ENCODE peak calls at places on chromosomes 13 and 19, in ten cellular contexts. O is brain microvascular endothelial cell; C is fibroblast of villous mesenchyme; U is cardiac muscle cell; Y is CD8-positive, alpha-beta T cell; A is IMR-90; V is fibroblast of the aortic adventitia; E is hepatocyte; J is HL-60; N is foreskin fibroblast. P is an unnamed sample.

GRCh38 chr19:33755314-33756020 is 41.2 kb upstream of the KCTD15 start:
- DNase-seq in O (no peak), C (no peak), U (no peak), Y (no peak), A (no peak), V (no peak), E (no peak), J (no peak), N (no peak), P (no peak)

GRCh38 chr19:24086974-24087595 is at the start of gene ZNF254:
- DNase-seq in O (peak; percentile 97), C (peak; percentile 94), U (peak; percentile 90), Y (peak; percentile 58), A (peak; percentile 95), V (peak; percentile 93), E (peak; percentile 96), J (peak; percentile 60), N (peak; percentile 95), P (peak; percentile 93)

GRCh38 chr19:18478545-18479311 is 40.8 kb upstream of the ISYNA1 start:
- DNase-seq in O (peak; percentile 73), C (peak; percentile 98), U (no peak), Y (no peak), A (peak; percentile 94), V (peak; percentile 87), E (peak; percentile 80), J (peak; percentile 96), N (peak; percentile 92), P (no peak)

GRCh38 chr13:112351825-112352224 is 24.3 kb upstream of the SPACA7 start:
- DNase-seq in O (no peak), C (no peak), U (no peak), Y (no peak), A (no peak), V (no peak), E (no peak), J (no peak), N (no peak), P (no peak)

GRCh38 chr19:10327793-10328192 is 5.5 kb downstream of the RAVER1 start:
- DNase-seq in O (no peak), C (no peak), U (no peak), Y (no peak), A (no peak), V (no peak), E (no peak), J (no peak), N (no peak), P (no peak)

GRCh38 chr13:110640591-110641029 is 25.3 kb downstream of the NAXD start:
- DNase-seq in O (peak; percentile 17), C (peak; percentile 28), U (no peak), Y (no peak), A (peak; percentile 60), V (no peak), E (no peak), J (no peak), N (no peak), P (no peak)

GRCh38 chr19:31947436-31947835 is 398.0 kb upstream of the ZNF507 start:
- DNase-seq in O (no peak), C (no peak), U (no peak), Y (no peak), A (no peak), V (no peak), E (no peak), J (no peak), N (no peak), P (no peak)

GRCh38 chr19:2135474-2136402 is 15.6 kb downstream of the AP3D1 start:
- DNase-seq in O (no peak), C (no peak), U (no peak), Y (no peak), A (no peak), V (no peak), E (no peak), J (no peak), N (no peak), P (no peak)

DNA sequence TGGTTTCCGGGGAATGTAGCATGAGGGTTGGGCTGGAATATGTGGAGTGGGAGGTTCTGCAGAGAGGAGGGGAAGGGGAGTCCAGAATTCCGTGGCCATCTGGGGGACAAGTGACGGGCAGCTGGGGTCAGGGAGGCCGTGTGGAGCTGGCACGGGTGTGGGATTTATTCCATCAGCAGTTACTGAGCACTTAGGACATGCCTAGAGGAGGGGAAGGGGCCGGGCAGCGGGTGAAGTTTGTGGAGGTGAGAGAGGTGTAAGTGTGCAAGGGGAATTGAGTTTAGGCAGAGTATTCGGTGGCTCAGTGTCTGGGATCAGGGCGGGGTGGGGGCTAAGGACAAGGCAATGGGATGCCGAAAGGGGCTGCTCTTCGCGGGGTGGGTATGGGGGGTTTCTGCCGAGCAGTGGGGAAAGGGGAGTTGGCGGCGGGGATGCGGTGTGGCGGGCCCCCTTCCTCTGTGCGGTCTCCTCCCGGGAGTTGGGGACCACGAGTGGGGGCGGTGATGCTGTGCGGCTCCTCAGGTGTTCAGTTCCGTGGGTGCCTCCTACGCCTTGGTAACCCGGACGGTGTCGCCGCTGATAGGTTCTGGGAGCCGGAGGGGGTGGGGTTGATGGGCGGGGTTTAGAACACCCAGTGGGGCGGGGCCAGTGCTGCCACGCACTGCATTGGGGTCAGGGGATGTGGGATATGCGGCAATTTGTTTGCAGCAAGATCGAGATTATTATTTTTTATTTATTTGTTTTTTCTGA is 5.4 kb downstream of the CCDC61 start:
- DNase-seq in O (no peak), C (no peak), U (peak; percentile 67), Y (peak; percentile 67), A (no peak), V (no peak), E (peak; percentile 73), J (no peak), N (peak; percentile 32), P (no peak)
- H3K4me3 ChIP-seq in O (peak overlapping the region; percentile 17), C (peak overlapping the region; percentile 34), U (peak overlapping the region; percentile 28), Y (peak overlapping the region; percentile 43), A (no peak overlapping the region), V (peak overlapping the region; percentile 44), E (no peak overlapping the region), J (no peak overlapping the region), N (peak overlapping the region; percentile 18), P (peak overlapping the region; percentile 28)

GRCh38 chr19:4703671-4704316 is 19.8 kb downstream of the DPP9 start:
- DNase-seq in O (no peak), C (no peak), U (no peak), Y (no peak), A (no peak), V (no peak), E (no peak), J (no peak), N (no peak), P (no peak)

GRCh38 chr19:4707322-4707721 is 16.3 kb downstream of the DPP9 start:
- DNase-seq in O (no peak), C (no peak), U (no peak), Y (no peak), A (no peak), V (no peak), E (no peak), J (no peak), N (no peak), P (no peak)

GRCh38 chr19:4707956-4708650 is 15.5 kb downstream of the DPP9 start:
- DNase-seq in O (peak; percentile 27), C (peak; percentile 84), U (no peak), Y (no peak), A (peak; percentile 53), V (peak; percentile 41), E (no peak), J (no peak), N (peak; percentile 80), P (no peak)

GRCh38 chr19:4704317-4704673 is 19.3 kb downstream of the DPP9 start:
- DNase-seq in O (no peak), C (no peak), U (no peak), Y (no peak), A (no peak), V (no peak), E (no peak), J (no peak), N (no peak), P (no peak)

GRCh38 chr19:4705413-4706131 is 18.1 kb downstream of the DPP9 start:
- DNase-seq in O (no peak), C (no peak), U (no peak), Y (no peak), A (no peak), V (no peak), E (no peak), J (no peak), N (no peak), P (no peak)
- TF ChIP-seq CTCF in O (no peak), C (no peak), U (no peak), Y (no peak), A (no peak), V (no peak), E (no peak), J (no peak), N (no peak), P (no peak)

DNA sequence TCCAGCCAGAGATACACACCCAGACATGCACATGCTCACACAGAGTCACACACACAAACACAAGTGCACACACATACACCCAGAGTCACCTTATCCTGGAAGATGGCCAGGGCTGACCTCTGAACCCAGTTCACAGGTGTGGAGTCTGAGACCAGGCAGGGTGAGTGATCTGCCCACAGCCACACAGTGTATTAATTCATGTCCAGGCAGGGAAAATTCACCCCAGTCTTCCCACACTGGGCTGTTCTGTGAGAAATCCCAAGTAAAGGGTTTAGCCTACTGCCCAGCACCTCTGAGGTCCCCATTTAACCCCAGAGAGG is 2.0 kb downstream of the POU2F2 start:
- DNase-seq in O (no peak), C (no peak), U (no peak), Y (no peak), A (no peak), V (no peak), E (no peak), J (no peak), N (peak; percentile 46), P (no peak)
- H3K4me3 ChIP-seq in O (no peak overlapping the region), C (no peak overlapping the region), U (no peak overlapping the region), Y (no peak overlapping the region), A (no peak overlapping the region), V (no peak overlapping the region), E (no peak overlapping the region), J (no peak overlapping the region), N (peak overlapping the region; percentile 13), P (no peak overlapping the region)

GRCh38 chr19:28980236-28980868 is 232.6 kb downstream of the UQCRFS1 start:
- DNase-seq in O (peak; percentile 45), C (no peak), U (peak; percentile 28), Y (no peak), A (peak; percentile 68), V (peak; percentile 81), E (no peak), J (no peak), N (peak; percentile 55), P (no peak)

GRCh38 chr19:28972144-28972543 is 240.8 kb downstream of the UQCRFS1 start:
- DNase-seq in O (no peak), C (no peak), U (no peak), Y (no peak), A (no peak), V (no peak), E (no peak), J (no peak), N (no peak), P (no peak)

GRCh38 chr19:28981994-28982393 is 231.0 kb downstream of the UQCRFS1 start:
- DNase-seq in O (no peak), C (no peak), U (no peak), Y (no peak), A (no peak), V (no peak), E (no peak), J (no peak), N (no peak), P (no peak)

GRCh38 chr19:28977826-28978225 is 235.1 kb downstream of the UQCRFS1 start:
- DNase-seq in O (no peak), C (no peak), U (no peak), Y (no peak), A (no peak), V (no peak), E (no peak), J (no peak), N (no peak), P (no peak)
- TF ChIP-seq CTCF in O (peak; percentile 18), C (no peak), U (peak; percentile 11), Y (no peak), A (no peak), V (peak; percentile 42), E (no peak), J (no peak), N (peak; percentile 11), P (no peak)

P was measured in astrocyte of the cerebellum.